ENCODE peak calls at places on chromosome 18, in six cellular contexts. E is Panc1, I is SK-N-SH, W is HepG2, S is HCT116, B is K562. M is an unnamed sample.

GRCh38 chr18:75083761-75084160 is 125.2 kb downstream of the PTGR3 start:
- DNase-seq in E (no peak), S (no peak), B (no peak), W (no peak), I (no peak), M (no peak)

GRCh38 chr18:489244-490023 is 11.1 kb downstream of the COLEC12 start:
- DNase-seq in S (no peak), I (no peak), B (no peak), E (no peak), W (no peak), M (no peak)

GRCh38 chr18:8341481-8342230 is 267.6 kb upstream of the RAB12 start:
- DNase-seq in S (no peak), I (no peak), E (no peak), B (no peak), W (peak), M (no peak)

GRCh38 chr18:9614401-9615279 is at the start of gene PPP4R1:
- DNase-seq in B (peak), W (peak), I (peak), S (no peak), E (no peak), M (no peak)

GRCh38 chr18:36402765-36403396 is 105.4 kb downstream of the FHOD3 start:
- DNase-seq in B (no peak), E (no peak), W (no peak), S (no peak), I (no peak), M (no peak)

GRCh38 chr18:3323900-3324299 is 62.0 kb downstream of the MYL12B start:
- DNase-seq in E (no peak), B (no peak), I (no peak), W (no peak), S (no peak), M (peak)

GRCh38 chr18:78875268-78875997 is 104.2 kb upstream of the SALL3 start:
- DNase-seq in W (peak), S (peak), B (peak), I (peak), E (peak), M (no peak)

GRCh38 chr18:10215444-10215843 is 239.0 kb upstream of the APCDD1 start:
- DNase-seq in W (no peak), B (no peak), E (no peak), S (no peak), I (no peak), M (no peak)

GRCh38 chr18:8695932-8696510 is 9.3 kb upstream of the MTCL1 start:
- DNase-seq in W (no peak), B (no peak), S (no peak), I (no peak), E (no peak), M (no peak)

GRCh38 chr18:28823506-28824182 is 646.7 kb upstream of the CDH2 start:
- DNase-seq in I (no peak), E (no peak), W (no peak), S (no peak), B (no peak), M (no peak)

GRCh38 chr18:62524443-62525200 is 1.8 kb downstream of the ZCCHC2 start:
- DNase-seq in I (peak), B (peak), E (no peak), S (no peak), W (no peak), M (no peak)

GRCh38 chr18:59432796-59433195 is 73.7 kb upstream of the LMAN1 start:
- DNase-seq in I (no peak), W (no peak), B (no peak), S (no peak), E (no peak), M (no peak)

GRCh38 chr18:70490008-70490933 is 201.4 kb downstream of the SOCS6 start:
- DNase-seq in S (peak), W (peak), I (peak), E (peak), B (peak), M (no peak)

GRCh38 chr18:9808530-9809241 is 77.1 kb upstream of the TXNDC2 start:
- DNase-seq in W (peak), I (no peak), S (no peak), E (no peak), B (no peak), M (no peak)

GRCh38 chr18:3211236-3211992 is 8.4 kb downstream of the MYOM1 start:
- DNase-seq in B (no peak), S (no peak), W (peak), I (no peak), E (no peak), M (no peak)

GRCh38 chr18:55508637-55509036 is 79.4 kb downstream of the TCF4 start:
- DNase-seq in W (no peak), E (no peak), B (no peak), I (no peak), S (no peak), M (no peak)

GRCh38 chr18:50870138-50870845 is 8.6 kb upstream of the ME2 start:
- DNase-seq in S (peak), W (no peak), E (peak), B (no peak), I (no peak), M (no peak)

GRCh38 chr18:31129398-31130115 is 27.3 kb upstream of the DSC2 start:
- DNase-seq in B (no peak), W (no peak), I (no peak), E (no peak), S (no peak), M (no peak)

GRCh38 chr18:51135361-51135760 is 62.1 kb downstream of the MEX3C start:
- DNase-seq in W (no peak), B (no peak), I (no peak), E (peak), S (no peak), M (no peak)

GRCh38 chr18:45856526-45856925 is 31.1 kb downstream of the SIGLEC15 start:
- DNase-seq in E (no peak), W (no peak), S (no peak), B (no peak), I (no peak), M (no peak)

GRCh38 chr18:45370190-45371010 is 244.9 kb upstream of the SLC14A2 start:
- DNase-seq in B (no peak), W (no peak), I (no peak), S (no peak), E (no peak), M (no peak)

GRCh38 chr18:3706279-3707097 is 256.5 kb downstream of the TGIF1 start:
- DNase-seq in E (no peak), I (no peak), S (no peak), W (no peak), B (peak), M (no peak)

GRCh38 chr18:8562914-8563313 is 46.3 kb upstream of the RAB12 start:
- DNase-seq in E (no peak), B (no peak), S (no peak), W (no peak), I (peak), M (no peak)

GRCh38 chr18:48565105-48565504 is 26.3 kb downstream of the CTIF start:
- DNase-seq in B (no peak), W (no peak), E (no peak), I (no peak), S (no peak), M (no peak)

GRCh38 chr18:2304378-2305175 is 266.7 kb downstream of the METTL4 start:
- DNase-seq in B (no peak), E (no peak), I (no peak), W (no peak), S (no peak), M (no peak)

GRCh38 chr18:50819027-50819726 is 639 bp downstream of the MRO start:
- DNase-seq in B (peak), W (peak), S (no peak), I (peak), E (no peak), M (no peak)

GRCh38 chr18:43935051-43935412 is 657.7 kb upstream of the SYT4 start:
- DNase-seq in E (no peak), S (no peak), W (no peak), I (no peak), B (no peak), M (no peak)

GRCh38 chr18:75223687-75224347 is 13.2 kb downstream of the TSHZ1 start:
- DNase-seq in E (no peak), B (no peak), I (no peak), W (peak), S (no peak), M (no peak)

GRCh38 chr18:12811191-12811950 is 72.7 kb downstream of the PTPN2 start:
- DNase-seq in S (peak), B (no peak), E (no peak), W (no peak), I (no peak), M (no peak)
- TF ChIP-seq SIN3A in S (no peak), B (no peak), E (no peak), W (no peak), I (no peak), M (no peak)

GRCh38 chr18:12302391-12303147 is 5.5 kb upstream of the TUBB6 start:
- DNase-seq in S (no peak), E (no peak), W (no peak), I (no peak), B (peak), M (no peak)
- TF ChIP-seq SIN3A in S (no peak), E (no peak), W (no peak), I (no peak), B (no peak), M (no peak)

DNA sequence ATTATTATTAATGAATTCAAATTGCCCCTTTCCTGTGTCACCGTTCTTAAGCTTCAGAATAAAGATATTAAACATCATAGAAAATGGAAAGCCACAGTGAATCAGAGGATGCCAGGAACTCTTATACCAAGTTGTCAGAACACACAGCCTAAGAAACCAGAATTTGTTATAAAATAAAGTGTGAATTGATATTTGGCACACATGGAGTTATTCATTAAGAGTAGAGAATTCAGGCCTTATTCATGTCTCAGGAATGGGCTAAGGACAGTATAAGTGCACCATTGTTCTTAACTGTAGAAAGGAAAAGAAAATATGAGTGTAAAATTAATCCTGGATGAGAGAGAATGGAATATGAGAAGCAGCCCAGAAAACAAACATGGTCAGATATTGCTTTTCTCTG is 86.7 kb upstream of the ATP8B1 start:
- DNase-seq in E (no peak), B (no peak), S (no peak), W (no peak), I (no peak), M (no peak)
- TF ChIP-seq SIN3A in E (no peak), B (no peak), S (no peak), W (no peak), I (no peak), M (no peak)

GRCh38 chr18:12102136-12102842 is 8.6 kb downstream of the ANKRD62 start:
- DNase-seq in B (no peak), S (no peak), W (no peak), E (no peak), I (no peak), M (no peak)
- TF ChIP-seq SIN3A in B (no peak), S (no peak), W (no peak), E (no peak), I (no peak), M (no peak)

DNA sequence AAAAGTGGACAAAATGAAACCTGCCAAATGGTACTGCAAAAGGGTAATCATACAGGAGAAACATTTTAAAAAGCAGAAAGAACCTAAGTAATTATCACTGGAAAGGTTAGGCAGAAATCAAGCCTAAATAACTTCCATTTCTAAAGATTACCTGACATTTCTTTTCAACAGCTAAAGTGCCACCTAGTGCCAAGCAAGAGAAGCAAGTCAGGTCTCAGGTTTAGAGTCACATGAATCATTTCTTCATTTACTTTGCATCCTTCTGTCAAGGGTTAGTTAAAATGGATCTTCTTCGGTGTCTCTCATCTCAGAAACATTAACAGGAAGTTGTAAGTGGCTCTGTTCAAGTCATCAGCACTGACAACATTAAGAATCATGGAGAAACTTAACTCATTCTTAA is 90.3 kb downstream of the AKAIN1 start:
- DNase-seq in S (no peak), I (no peak), W (no peak), E (no peak), B (no peak), M (no peak)
- TF ChIP-seq SIN3A in S (no peak), I (no peak), W (no peak), E (no peak), B (no peak), M (no peak)